ENCODE peak calls at places on chromosomes 12 and 14, in nine cellular contexts. G is caudate nucleus, R is GF-D8, B is right cardiac atrium, U is cardiac fibroblast, O is smooth muscle cell of the brain vasculature, D is T-helper 2 cell, A is fibroblast of mammary gland, V is EH. W is an unnamed sample.

GRCh38 chr14:54712371-54712998 is 145.6 kb downstream of the SAMD4A start:
- DNase-seq in G (no peak), R (no peak), B (no peak), U (peak), O (no peak), D (no peak), A (peak), V (peak), W (no peak)

GRCh38 chr14:66425402-66425801 is 60.8 kb upstream of the CCDC196 start:
- DNase-seq in G (no peak), R (no peak), B (peak), U (no peak), O (no peak), D (no peak), A (no peak), V (no peak), W (no peak)

GRCh38 chr14:79064200-79064599 is 894.0 kb downstream of the NRXN3 start:
- DNase-seq in G (no peak), R (no peak), B (no peak), U (no peak), O (no peak), D (no peak), A (no peak), V (no peak), W (no peak)

GRCh38 chr14:66404051-66404450 is 82.1 kb upstream of the CCDC196 start:
- DNase-seq in G (no peak), R (no peak), B (no peak), U (no peak), O (no peak), D (no peak), A (no peak), V (no peak), W (no peak)

GRCh38 chr12:106978035-106978800 is 8.7 kb downstream of the MTERF2 start:
- DNase-seq in G (no peak), R (no peak), B (peak), U (peak), O (no peak), D (no peak), A (peak), V (peak), W (peak)

GRCh38 chr12:129552996-129553750 is 350.7 kb downstream of the TMEM132D start:
- DNase-seq in G (no peak), R (no peak), B (no peak), U (no peak), O (no peak), D (no peak), A (no peak), V (no peak), W (no peak)

GRCh38 chr12:53239643-53240258 is 7.7 kb upstream of the RARG start:
- DNase-seq in G (no peak), R (no peak), B (no peak), U (no peak), O (no peak), D (no peak), A (no peak), V (no peak), W (no peak)

GRCh38 chr14:90999299-90999698 is 61.1 kb downstream of the RPS6KA5 start:
- DNase-seq in G (no peak), R (no peak), B (no peak), U (no peak), O (no peak), D (no peak), A (no peak), V (no peak), W (no peak)

GRCh38 chr12:57239587-57240068 is 10.1 kb downstream of the SHMT2 start:
- DNase-seq in G (no peak), R (no peak), B (no peak), U (no peak), O (no peak), D (no peak), A (no peak), V (peak), W (no peak)

GRCh38 chr12:128853321-128854197 is at the start of gene GLT1D1:
- DNase-seq in G (peak), R (no peak), B (no peak), U (no peak), O (no peak), D (no peak), A (no peak), V (no peak), W (no peak)

GRCh38 chr14:39426605-39427004 is 5.6 kb downstream of the FBXO33 start:
- DNase-seq in G (no peak), R (peak), B (no peak), U (peak), O (no peak), D (no peak), A (peak), V (peak), W (no peak)

GRCh38 chr12:45893240-45893639 is 97.1 kb downstream of the SCAF11 start:
- DNase-seq in G (no peak), R (no peak), B (no peak), U (peak), O (no peak), D (no peak), A (peak), V (peak), W (no peak)

GRCh38 chr12:53596920-53597363 is 29.2 kb downstream of the ATF7 start:
- DNase-seq in G (no peak), R (no peak), B (no peak), U (peak), O (peak), D (no peak), A (peak), V (peak), W (no peak)

GRCh38 chr14:74919421-74920165 is 3.5 kb downstream of the RPS6KL1 start:
- DNase-seq in G (no peak), R (no peak), B (no peak), U (peak), O (no peak), D (no peak), A (peak), V (peak), W (no peak)

GRCh38 chr12:113473942-113474341 is 2.3 kb upstream of the LHX5 start:
- DNase-seq in G (no peak), R (no peak), B (no peak), U (no peak), O (no peak), D (no peak), A (no peak), V (peak), W (no peak)

W was measured in hypothalamus.